ENCODE peak calls at places on chromosomes 12 and 14, in five cellular contexts. One of them, this sample, is unnamed.
A peak's percentile ranks its signal among the peaks of the same experiment; 100 is the strongest.

GRCh38 chr14:32006267-32007110 is 70.6 kb upstream of the ARHGAP5 start:
- DNase-seq in breast epithelium: no peak
- DNase-seq in prostate gland: no peak
- DNase-seq in endothelial cell of umbilical vein: no peak
- DNase-seq in neural progenitor cell: no peak
- DNase-seq in this sample: peak; percentile 13

GRCh38 chr12:26286186-26286585 is 90.8 kb downstream of the SSPN start:
- DNase-seq in endothelial cell of umbilical vein: no peak
- DNase-seq in neural progenitor cell: no peak
- DNase-seq in prostate gland: no peak
- DNase-seq in breast epithelium: no peak
- DNase-seq in this sample: no peak

GRCh38 chr12:104710940-104711725 is 247.0 kb downstream of the SLC41A2 start:
- DNase-seq in breast epithelium: no peak
- DNase-seq in neural progenitor cell: no peak
- DNase-seq in endothelial cell of umbilical vein: no peak
- DNase-seq in prostate gland: no peak
- DNase-seq in this sample: no peak

GRCh38 chr12:31228811-31229792 is 96.8 kb downstream of the SINHCAF start:
- DNase-seq in breast epithelium: no peak
- DNase-seq in neural progenitor cell: no peak
- DNase-seq in prostate gland: no peak
- DNase-seq in endothelial cell of umbilical vein: no peak
- DNase-seq in this sample: peak; percentile 90

GRCh38 chr12:115227137-115227615 is 543.2 kb upstream of the TBX3 start:
- DNase-seq in breast epithelium: no peak
- DNase-seq in neural progenitor cell: no peak
- DNase-seq in endothelial cell of umbilical vein: no peak
- DNase-seq in prostate gland: no peak
- DNase-seq in this sample: no peak

GRCh38 chr14:87261621-87262020 is 731.4 kb downstream of the GALC start:
- DNase-seq in prostate gland: no peak
- DNase-seq in endothelial cell of umbilical vein: no peak
- DNase-seq in neural progenitor cell: no peak
- DNase-seq in breast epithelium: no peak
- DNase-seq in this sample: no peak

GRCh38 chr14:95274283-95274682 is 45.4 kb downstream of the CLMN start:
- DNase-seq in breast epithelium: peak; percentile 16
- DNase-seq in neural progenitor cell: no peak
- DNase-seq in prostate gland: no peak
- DNase-seq in endothelial cell of umbilical vein: no peak
- DNase-seq in this sample: no peak

GRCh38 chr12:114026805-114027204 is 60.7 kb upstream of the RBM19 start:
- DNase-seq in endothelial cell of umbilical vein: no peak
- DNase-seq in breast epithelium: no peak
- DNase-seq in prostate gland: no peak
- DNase-seq in neural progenitor cell: no peak
- DNase-seq in this sample: no peak

GRCh38 chr12:104740668-104741067 is 217.4 kb downstream of the SLC41A2 start:
- DNase-seq in endothelial cell of umbilical vein: no peak
- DNase-seq in prostate gland: no peak
- DNase-seq in breast epithelium: no peak
- DNase-seq in neural progenitor cell: no peak
- DNase-seq in this sample: no peak

GRCh38 chr14:106518054-106518943 is 991.9 kb downstream of the TMEM121 start:
- DNase-seq in prostate gland: no peak
- DNase-seq in neural progenitor cell: no peak
- DNase-seq in breast epithelium: no peak
- DNase-seq in endothelial cell of umbilical vein: no peak
- DNase-seq in this sample: peak; percentile 38

GRCh38 chr14:72583316-72584272 is 310.3 kb downstream of the DPF3 start:
- DNase-seq in breast epithelium: no peak
- DNase-seq in prostate gland: no peak
- DNase-seq in endothelial cell of umbilical vein: no peak
- DNase-seq in neural progenitor cell: no peak
- DNase-seq in this sample: peak; percentile 31

GRCh38 chr12:70418101-70418500 is 52.0 kb downstream of the KCNMB4 start:
- DNase-seq in prostate gland: no peak
- DNase-seq in neural progenitor cell: no peak
- DNase-seq in breast epithelium: no peak
- DNase-seq in endothelial cell of umbilical vein: no peak
- DNase-seq in this sample: no peak

GRCh38 chr12:53320352-53321195 is 836 bp downstream of the AAAS start:
- DNase-seq in prostate gland: no peak
- DNase-seq in endothelial cell of umbilical vein: no peak
- DNase-seq in neural progenitor cell: no peak
- DNase-seq in breast epithelium: no peak
- DNase-seq in this sample: no peak

GRCh38 chr12:56020437-56021189 is at the start of gene IKZF4:
- DNase-seq in neural progenitor cell: peak; percentile 80
- DNase-seq in prostate gland: no peak
- DNase-seq in breast epithelium: no peak
- DNase-seq in endothelial cell of umbilical vein: no peak
- DNase-seq in this sample: peak; percentile 46

GRCh38 chr12:123118397-123118945 is 32.4 kb downstream of the PITPNM2 start:
- DNase-seq in prostate gland: no peak
- DNase-seq in neural progenitor cell: no peak
- DNase-seq in breast epithelium: no peak
- DNase-seq in endothelial cell of umbilical vein: no peak
- DNase-seq in this sample: no peak

GRCh38 chr12:107480836-107481608 is 204.6 kb upstream of the PWP1 start:
- DNase-seq in prostate gland: no peak
- DNase-seq in endothelial cell of umbilical vein: no peak
- DNase-seq in breast epithelium: no peak
- DNase-seq in neural progenitor cell: no peak
- DNase-seq in this sample: no peak
- H3K4me1 ChIP-seq in prostate gland: no peaks in the 10 kb centered on the region
- H3K4me1 ChIP-seq in endothelial cell of umbilical vein: no peaks in the 10 kb centered on the region
- H3K4me1 ChIP-seq in breast epithelium: no peaks in the 10 kb centered on the region
- H3K4me1 ChIP-seq in neural progenitor cell: no peaks in the 10 kb centered on the region
- H3K4me1 ChIP-seq in this sample: peaks cover 6% of the 10 kb centered on the region

GRCh38 chr14:74567646-74568379 is 44.2 kb downstream of the LTBP2 start:
- DNase-seq in breast epithelium: no peak
- DNase-seq in endothelial cell of umbilical vein: no peak
- DNase-seq in prostate gland: no peak
- DNase-seq in neural progenitor cell: no peak
- DNase-seq in this sample: no peak

GRCh38 chr14:74569826-74570591 is 42.0 kb downstream of the LTBP2 start:
- DNase-seq in neural progenitor cell: no peak
- DNase-seq in prostate gland: peak; percentile 84
- DNase-seq in endothelial cell of umbilical vein: peak; percentile 71
- DNase-seq in breast epithelium: peak; percentile 56
- DNase-seq in this sample: no peak

GRCh38 chr14:74569387-74569786 is 42.6 kb downstream of the LTBP2 start:
- DNase-seq in prostate gland: no peak
- DNase-seq in breast epithelium: no peak
- DNase-seq in neural progenitor cell: no peak
- DNase-seq in endothelial cell of umbilical vein: no peak
- DNase-seq in this sample: no peak

GRCh38 chr14:74568380-74568649 is 43.7 kb downstream of the LTBP2 start:
- DNase-seq in breast epithelium: no peak
- DNase-seq in neural progenitor cell: no peak
- DNase-seq in prostate gland: no peak
- DNase-seq in endothelial cell of umbilical vein: no peak
- DNase-seq in this sample: no peak

GRCh38 chr14:74568896-74569295 is 43.1 kb downstream of the LTBP2 start:
- DNase-seq in endothelial cell of umbilical vein: no peak
- DNase-seq in breast epithelium: no peak
- DNase-seq in neural progenitor cell: no peak
- DNase-seq in prostate gland: no peak
- DNase-seq in this sample: peak; percentile 38
- H3K4me1 ChIP-seq in endothelial cell of umbilical vein: peaks cover 41% of the 10 kb centered on the region
- H3K4me1 ChIP-seq in breast epithelium: peaks cover 37% of the 10 kb centered on the region
- H3K4me1 ChIP-seq in neural progenitor cell: no peaks in the 10 kb centered on the region
- H3K4me1 ChIP-seq in prostate gland: no peaks in the 10 kb centered on the region
- H3K4me1 ChIP-seq in this sample: no peaks in the 10 kb centered on the region

GRCh38 chr12:54389139-54389508 is 4.6 kb upstream of the ZNF385A start:
- DNase-seq in breast epithelium: no peak
- DNase-seq in neural progenitor cell: no peak
- DNase-seq in endothelial cell of umbilical vein: no peak
- DNase-seq in prostate gland: no peak
- DNase-seq in this sample: no peak
- H3K4me1 ChIP-seq in breast epithelium: no peaks in the 10 kb centered on the region
- H3K4me1 ChIP-seq in neural progenitor cell: peaks cover 88% of the 10 kb centered on the region
- H3K4me1 ChIP-seq in endothelial cell of umbilical vein: no peaks in the 10 kb centered on the region
- H3K4me1 ChIP-seq in prostate gland: peaks cover 8% of the 10 kb centered on the region
- H3K4me1 ChIP-seq in this sample: no peaks in the 10 kb centered on the region

GRCh38 chr12:116497051-116497529 is 62.1 kb upstream of the MAP1LC3B2 start:
- DNase-seq in prostate gland: peak; percentile 48
- DNase-seq in breast epithelium: peak; percentile 84
- DNase-seq in endothelial cell of umbilical vein: no peak
- DNase-seq in neural progenitor cell: peak; percentile 25
- DNase-seq in this sample: no peak

GRCh38 chr12:116489116-116489515 is 70.1 kb upstream of the MAP1LC3B2 start:
- DNase-seq in endothelial cell of umbilical vein: no peak
- DNase-seq in breast epithelium: no peak
- DNase-seq in prostate gland: no peak
- DNase-seq in neural progenitor cell: no peak
- DNase-seq in this sample: no peak

GRCh38 chr12:116490481-116490880 is 68.7 kb upstream of the MAP1LC3B2 start:
- DNase-seq in endothelial cell of umbilical vein: no peak
- DNase-seq in prostate gland: no peak
- DNase-seq in breast epithelium: no peak
- DNase-seq in neural progenitor cell: no peak
- DNase-seq in this sample: no peak

GRCh38 chr12:116495260-116495659 is 63.9 kb upstream of the MAP1LC3B2 start:
- DNase-seq in prostate gland: peak; percentile 25
- DNase-seq in endothelial cell of umbilical vein: no peak
- DNase-seq in neural progenitor cell: peak; percentile 23
- DNase-seq in breast epithelium: peak; percentile 91
- DNase-seq in this sample: peak; percentile 17

DNA sequence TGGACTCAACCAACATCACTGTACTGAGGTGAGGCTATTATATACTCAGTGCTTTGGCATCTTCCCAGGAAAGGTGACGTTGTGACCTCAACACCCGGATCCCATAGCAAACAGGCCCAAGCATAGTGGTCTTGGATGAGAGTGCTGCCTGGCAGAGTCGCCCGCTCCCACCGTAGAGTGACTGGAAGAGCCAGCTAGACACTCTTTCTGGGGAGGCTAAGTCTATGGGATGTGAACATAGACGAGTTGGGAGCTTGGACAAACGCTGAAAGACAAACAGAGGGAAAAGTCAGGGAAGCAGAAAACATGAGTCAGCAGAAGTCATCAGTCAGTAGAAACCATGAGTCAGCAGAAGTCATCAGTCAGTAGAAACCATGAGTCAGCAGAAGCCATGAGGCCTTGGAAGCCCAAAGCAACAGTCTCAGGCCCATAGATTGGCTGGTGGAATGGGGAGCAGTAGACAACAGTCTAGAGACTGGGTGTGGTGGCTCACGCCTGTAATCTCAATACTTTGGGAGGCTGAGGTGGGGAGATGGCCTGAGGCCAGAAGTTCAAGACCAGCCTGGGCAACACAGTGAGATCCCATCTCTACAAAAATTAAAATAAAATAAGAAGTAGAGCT is 66.4 kb upstream of the MAP1LC3B2 start:
- DNase-seq in endothelial cell of umbilical vein: no peak
- DNase-seq in prostate gland: no peak
- DNase-seq in neural progenitor cell: no peak
- DNase-seq in breast epithelium: no peak
- DNase-seq in this sample: no peak
- H3K4me1 ChIP-seq in endothelial cell of umbilical vein: no peaks in the 10 kb centered on the region
- H3K4me1 ChIP-seq in prostate gland: no peaks in the 10 kb centered on the region
- H3K4me1 ChIP-seq in neural progenitor cell: peaks cover 11% of the 10 kb centered on the region
- H3K4me1 ChIP-seq in breast epithelium: peaks cover 3% of the 10 kb centered on the region
- H3K4me1 ChIP-seq in this sample: no peaks in the 10 kb centered on the region

DNA sequence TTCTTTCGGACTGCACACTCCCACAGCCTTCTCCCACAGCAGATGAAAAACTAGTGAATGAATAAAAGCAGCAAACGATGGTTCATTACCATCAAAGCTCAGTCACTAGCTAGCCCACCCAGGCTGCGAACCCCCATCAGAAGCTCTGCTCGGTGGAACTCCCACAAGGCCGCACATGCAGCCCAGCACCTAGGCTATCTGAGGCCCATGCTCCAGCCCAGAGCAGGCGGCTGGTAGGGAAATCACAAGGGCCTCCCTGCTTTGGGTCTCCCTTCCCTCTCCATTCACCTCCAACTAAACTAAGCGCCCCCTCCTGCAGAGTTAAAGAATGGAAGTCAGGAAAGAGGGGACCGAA is 69.1 kb downstream of the ITPK1 start:
- DNase-seq in endothelial cell of umbilical vein: no peak
- DNase-seq in breast epithelium: no peak
- DNase-seq in prostate gland: no peak
- DNase-seq in neural progenitor cell: no peak
- DNase-seq in this sample: no peak
- H3K4me1 ChIP-seq in endothelial cell of umbilical vein: peaks cover 47% of the 10 kb centered on the region
- H3K4me1 ChIP-seq in breast epithelium: no peaks in the 10 kb centered on the region
- H3K4me1 ChIP-seq in prostate gland: peaks cover 26% of the 10 kb centered on the region
- H3K4me1 ChIP-seq in neural progenitor cell: peaks cover 44% of the 10 kb centered on the region
- H3K4me1 ChIP-seq in this sample: peaks cover 77% of the 10 kb centered on the region

GRCh38 chr14:33934043-33934750 is 16.7 kb downstream of the EGLN3 start:
- DNase-seq in neural progenitor cell: no peak
- DNase-seq in endothelial cell of umbilical vein: peak; percentile 33
- DNase-seq in prostate gland: no peak
- DNase-seq in breast epithelium: no peak
- DNase-seq in this sample: no peak
- H3K4me1 ChIP-seq in neural progenitor cell: peaks cover 90% of the 10 kb centered on the region
- H3K4me1 ChIP-seq in endothelial cell of umbilical vein: peaks cover 15% of the 10 kb centered on the region
- H3K4me1 ChIP-seq in prostate gland: no peaks in the 10 kb centered on the region
- H3K4me1 ChIP-seq in breast epithelium: peaks cover 7% of the 10 kb centered on the region
- H3K4me1 ChIP-seq in this sample: peaks cover 16% of the 10 kb centered on the region

This sample was measured in body of pancreas.